ENCODE peak calls at places on chromosomes 1 and 21, in five cellular contexts. S is AG10803, M is NB4, J is thoracic aorta, P is LNCaP clone FGC. G is an unnamed sample.

GRCh38 chr21:33039542-33039941 is 13.8 kb downstream of the OLIG2 start:
- DNase-seq in M (no peak), P (no peak), S (no peak), J (no peak), G (no peak)

GRCh38 chr1:94061513-94062443 is 59.2 kb downstream of the ABCA4 start:
- DNase-seq in P (no peak), M (peak; percentile 56), S (peak; percentile 93), J (peak; percentile 37), G (no peak)

GRCh38 chr1:111672338-111672737 is 52.7 kb downstream of the RAP1A start:
- DNase-seq in M (no peak), P (no peak), S (peak; percentile 77), J (no peak), G (no peak)

GRCh38 chr1:112507896-112508241 is 896 bp upstream of the WNT2B start:
- DNase-seq in M (no peak), S (no peak), P (no peak), J (no peak), G (no peak)

GRCh38 chr1:15849775-15850449 is 2.4 kb downstream of the SPEN start:
- DNase-seq in J (no peak), M (peak; percentile 89), S (peak; percentile 39), P (peak; percentile 44), G (no peak)

GRCh38 chr1:213507472-213508223 is 456.6 kb downstream of the RPS6KC1 start:
- DNase-seq in S (no peak), J (no peak), M (no peak), P (no peak), G (no peak)

GRCh38 chr1:183070923-183071618 is 47.9 kb downstream of the LAMC1 start:
- DNase-seq in P (no peak), J (no peak), S (peak; percentile 98), M (peak; percentile 86), G (peak; percentile 81)

GRCh38 chr1:44354268-44354839 is 703 bp downstream of the ERI3 start:
- DNase-seq in M (no peak), S (peak; percentile 42), P (no peak), J (no peak), G (no peak)

GRCh38 chr1:207959141-207959825 is 48.4 kb upstream of the CD34 start:
- DNase-seq in S (peak; percentile 55), M (peak; percentile 48), J (peak; percentile 58), P (no peak), G (no peak)

GRCh38 chr1:185062710-185063370 is 17.5 kb downstream of the RNF2 start:
- DNase-seq in M (peak; percentile 36), P (no peak), J (no peak), S (peak; percentile 54), G (no peak)

GRCh38 chr1:17234405-17234804 is 14.5 kb upstream of the PADI3 start:
- DNase-seq in M (no peak), S (no peak), P (no peak), J (no peak), G (no peak)

GRCh38 chr1:196538473-196538872 is 69.8 kb downstream of the KCNT2 start:
- DNase-seq in P (no peak), M (peak; percentile 19), J (no peak), S (no peak), G (no peak)

GRCh38 chr1:3894626-3895278 is 5.3 kb downstream of the C1orf174 start:
- DNase-seq in J (no peak), M (no peak), S (no peak), P (no peak), G (no peak)

GRCh38 chr1:32538887-32539583 is at the start of gene ZBTB8A:
- DNase-seq in P (peak; percentile 19), M (peak; percentile 52), S (peak; percentile 56), J (peak; percentile 2), G (peak; percentile 13)

GRCh38 chr1:161045749-161046573 is at the start of gene USF1:
- DNase-seq in J (peak; percentile 77), S (peak; percentile 94), P (peak; percentile 86), M (peak; percentile 96), G (peak; percentile 91)

GRCh38 chr1:21849909-21850576 is 38.0 kb downstream of the LDLRAD2 start:
- DNase-seq in J (no peak), M (no peak), P (no peak), S (no peak), G (no peak)

GRCh38 chr1:150257624-150258274 is at the start of gene CA14:
- DNase-seq in M (no peak), J (no peak), S (no peak), P (no peak), G (no peak)

GRCh38 chr1:181010789-181011188 is 11.9 kb downstream of the STX6 start:
- DNase-seq in J (no peak), P (no peak), M (no peak), S (peak; percentile 92), G (peak; percentile 46)

GRCh38 chr1:101039245-101039644 is 13.7 kb upstream of the DPH5 start:
- DNase-seq in M (no peak), S (no peak), P (no peak), J (no peak), G (no peak)

GRCh38 chr1:85465791-85466134 is 804 bp upstream of the DDAH1 start:
- DNase-seq in M (no peak), J (no peak), P (no peak), S (peak; percentile 61), G (no peak)

GRCh38 chr1:180956028-180956640 is 43.4 kb downstream of the KIAA1614 start:
- DNase-seq in M (no peak), P (no peak), J (no peak), S (no peak), G (no peak)

GRCh38 chr1:33424205-33424604 is 6.7 kb downstream of the PHC2 start:
- DNase-seq in J (no peak), S (peak; percentile 28), M (no peak), P (no peak), G (no peak)

GRCh38 chr1:156914440-156914856 is 6.0 kb upstream of the LRRC71 start:
- DNase-seq in S (no peak), M (no peak), J (no peak), P (no peak), G (no peak)
- TF ChIP-seq CTCF in S (no peak), M (no peak), J (no peak), P (no peak), G (no peak)

GRCh38 chr1:62687421-62687902 is 724 bp downstream of the DOCK7 start:
- DNase-seq in P (no peak), S (peak; percentile 35), J (no peak), M (peak; percentile 50), G (no peak)

GRCh38 chr1:62685431-62685859 is 2.7 kb downstream of the DOCK7 start:
- DNase-seq in J (no peak), M (no peak), S (peak; percentile 20), P (no peak), G (no peak)

GRCh38 chr1:62688687-62689085 is 500 bp upstream of the DOCK7 start:
- DNase-seq in M (no peak), J (no peak), S (no peak), P (no peak), G (no peak)

GRCh38 chr1:62687903-62688686 is at the start of gene DOCK7:
- DNase-seq in M (peak; percentile 75), S (peak; percentile 78), P (peak; percentile 63), J (peak; percentile 12), G (no peak)

GRCh38 chr1:62686822-62687221 is 1.4 kb downstream of the DOCK7 start:
- DNase-seq in P (no peak), M (no peak), J (no peak), S (no peak), G (no peak)
- H3K4me3 ChIP-seq in P (peak overlapping the region; percentile 80), M (peak overlapping the region; percentile 70), J (peak overlapping the region; percentile 90), S (peak overlapping the region; percentile 82), G (peak overlapping the region; percentile 54)

GRCh38 chr1:155966135-155966534 is 12.2 kb downstream of the ARHGEF2 start:
- DNase-seq in J (no peak), P (no peak), S (no peak), M (no peak), G (no peak)
- TF ChIP-seq CTCF in J (no peak), P (no peak), S (no peak), M (peak; percentile 20), G (peak; percentile 25)

DNA sequence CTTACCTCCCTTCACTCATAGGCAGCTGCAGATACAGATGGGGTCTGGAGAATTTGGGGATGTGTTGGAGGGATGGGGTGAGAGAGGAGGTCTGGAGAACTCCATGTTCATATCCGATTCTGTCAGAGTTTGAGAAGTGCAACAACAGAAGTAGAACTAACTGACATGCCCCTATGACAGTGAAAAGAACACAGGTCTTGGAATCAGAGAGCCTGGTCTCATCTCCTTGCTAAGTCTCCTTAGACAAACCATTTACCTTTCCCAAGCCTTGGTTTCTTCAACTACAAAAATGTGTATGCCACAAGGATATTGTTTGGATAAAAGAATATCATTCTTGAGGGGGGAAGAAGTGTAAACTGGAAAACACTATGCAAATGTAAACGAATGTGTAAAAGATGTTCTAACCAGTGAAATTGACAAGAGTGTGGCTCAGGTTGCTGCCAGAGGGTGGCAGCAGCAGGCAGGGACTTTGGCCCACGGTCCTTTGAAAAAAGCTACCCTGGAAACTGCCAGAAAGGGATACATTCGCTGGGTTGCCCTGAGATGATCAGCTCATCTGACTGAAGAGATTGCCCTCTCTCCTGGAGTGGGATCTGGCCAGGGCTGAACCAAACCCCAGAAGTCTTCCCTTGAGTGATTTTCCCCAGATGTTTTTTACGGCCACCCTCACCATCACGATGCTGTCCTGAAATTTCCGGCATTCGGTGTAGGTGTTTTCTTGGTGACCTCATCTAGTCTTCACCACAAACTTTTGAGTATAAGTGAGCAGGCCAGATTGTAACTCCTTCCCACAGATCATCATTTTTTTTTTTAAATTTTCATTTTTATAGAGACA is 17.0 kb upstream of the CD2 start:
- DNase-seq in S (peak; percentile 55), J (no peak), M (peak; percentile 69), P (peak; percentile 7), G (peak; percentile 52)
- H3K4me3 ChIP-seq in S (no peak overlapping the region), J (no peak overlapping the region), M (no peak overlapping the region), P (no peak overlapping the region), G (no peak overlapping the region)

DNA sequence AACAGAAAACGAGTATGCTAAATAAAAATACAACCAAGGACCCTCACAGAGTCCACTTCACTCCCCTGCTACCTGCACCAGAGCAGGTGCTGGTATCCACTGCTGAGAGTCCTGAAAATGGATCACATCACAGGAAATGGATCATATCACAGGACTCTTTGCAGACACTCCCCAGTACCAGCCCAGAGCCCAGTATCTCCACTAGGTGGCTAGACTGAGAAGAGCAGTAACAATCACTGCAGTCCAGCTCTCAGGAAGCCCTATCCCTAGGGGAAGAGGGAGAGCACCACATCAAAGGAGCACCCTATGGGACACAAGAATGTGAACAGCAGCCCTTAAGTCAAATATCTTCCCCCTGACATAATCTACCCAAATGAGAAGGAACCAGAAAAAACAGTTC is 28.0 kb downstream of the AGBL4 start:
- DNase-seq in P (peak; percentile 1), J (no peak), M (no peak), S (no peak), G (no peak)
- TF ChIP-seq CTCF in P (peak; percentile 34), J (no peak), M (no peak), S (no peak), G (no peak)

GRCh38 chr1:7783178-7783711 is 846 bp upstream of the PER3 start:
- DNase-seq in P (no peak), S (peak; percentile 61), M (peak; percentile 69), J (no peak), G (no peak)

GRCh38 chr1:7785108-7785507 is 1.0 kb downstream of the PER3 start:
- DNase-seq in M (no peak), S (no peak), J (no peak), P (no peak), G (no peak)

GRCh38 chr1:7784492-7785071 is 491 bp downstream of the PER3 start:
- DNase-seq in S (peak; percentile 9), M (no peak), J (no peak), P (no peak), G (no peak)

GRCh38 chr1:7781923-7782495 is 2.1 kb upstream of the PER3 start:
- DNase-seq in J (no peak), P (no peak), S (no peak), M (no peak), G (no peak)

GRCh38 chr1:7783826-7784491 is at the start of gene PER3:
- DNase-seq in M (peak; percentile 91), S (peak; percentile 97), P (peak; percentile 90), J (peak; percentile 85), G (peak; percentile 88)
- H3K4me3 ChIP-seq in M (peak within 1 kb of the TSS; percentile 45), S (peak within 1 kb of the TSS; percentile 67), P (peak within 1 kb of the TSS; percentile 55), J (peak within 1 kb of the TSS; percentile 82), G (peak within 1 kb of the TSS; percentile 51)